ENCODE peak calls at places on chromosomes 6 and 20, in ten cellular contexts. N, I, P, C, S, O, V, F, Y and D are unnamed samples. For H3K4me1 and H3K27me3, the result is how much of the 10 kb centered on the place peaks cover.

GRCh38 chr20:881051-881820 is 34.9 kb downstream of the ANGPT4 start:
- DNase-seq in V (no peak), P (peak), O (no peak), I (no peak), N (no peak), S (no peak), F (no peak), Y (no peak), C (no peak), D (no peak)

GRCh38 chr6:143742070-143742954 is 64.5 kb downstream of the PHACTR2 start:
- DNase-seq in F (no peak), C (no peak), N (no peak), I (no peak), V (no peak), S (no peak), P (no peak), O (no peak), Y (no peak), D (no peak)

GRCh38 chr6:3377536-3378397 is 79.1 kb downstream of the SLC22A23 start:
- DNase-seq in S (no peak), N (no peak), V (no peak), Y (peak), C (no peak), F (no peak), P (no peak), I (no peak), O (no peak), D (no peak)

GRCh38 chr6:127340171-127340570 is 3.2 kb downstream of the ECHDC1 start:
- DNase-seq in P (no peak), C (no peak), O (no peak), F (no peak), I (no peak), S (no peak), V (no peak), N (no peak), Y (no peak), D (no peak)

GRCh38 chr20:19996970-19997369 is 20.2 kb upstream of the NAA20 start:
- DNase-seq in Y (no peak), V (no peak), P (peak), N (no peak), I (no peak), O (no peak), C (no peak), F (no peak), S (no peak), D (no peak)

GRCh38 chr20:50378170-50379000 is 131.8 kb upstream of the PTPN1 start:
- DNase-seq in P (no peak), I (no peak), F (no peak), N (no peak), O (no peak), C (no peak), Y (no peak), S (no peak), V (no peak), D (no peak)

GRCh38 chr6:141866731-141867502 is 265.8 kb upstream of the GJE1 start:
- DNase-seq in C (no peak), O (no peak), I (no peak), N (no peak), Y (no peak), P (peak), V (no peak), S (no peak), F (no peak), D (no peak)

GRCh38 chr6:74715362-74716068 is 490.3 kb downstream of the COL12A1 start:
- DNase-seq in I (no peak), Y (no peak), N (no peak), O (no peak), S (no peak), P (peak), V (no peak), C (no peak), F (no peak), D (no peak)

GRCh38 chr6:163095401-163095800 is 319.1 kb upstream of the QKI start:
- DNase-seq in C (no peak), I (no peak), F (no peak), N (no peak), V (no peak), P (no peak), O (no peak), S (no peak), Y (no peak), D (no peak)

GRCh38 chr20:56796345-56796744 is 167.2 kb downstream of the TFAP2C start:
- DNase-seq in F (no peak), N (no peak), I (no peak), O (no peak), C (no peak), P (no peak), V (no peak), S (no peak), Y (peak), D (no peak)

GRCh38 chr20:6489361-6490154 is 277.9 kb upstream of the BMP2 start:
- DNase-seq in I (no peak), V (no peak), C (no peak), F (no peak), N (no peak), P (peak), Y (no peak), S (no peak), O (no peak), D (no peak)

GRCh38 chr6:7260291-7261029 is 52.5 kb downstream of the SSR1 start:
- DNase-seq in I (no peak), C (no peak), F (no peak), Y (no peak), O (no peak), P (no peak), N (no peak), V (peak), S (no peak), D (no peak)

GRCh38 chr6:163173741-163174140 is 240.8 kb upstream of the QKI start:
- DNase-seq in Y (no peak), O (no peak), S (no peak), N (no peak), V (no peak), F (no peak), I (no peak), P (no peak), C (no peak), D (no peak)

GRCh38 chr20:45032781-45033180 is 66.5 kb downstream of the STK4 start:
- DNase-seq in F (no peak), C (no peak), N (no peak), V (no peak), Y (no peak), O (no peak), S (no peak), I (no peak), P (no peak), D (no peak)
- H3K4me1 ChIP-seq in F (under half), C (under half), N (half or more), V (under half), Y (under half), O (under half), S (under half), I (under half), P (under half), D (under half)

DNA sequence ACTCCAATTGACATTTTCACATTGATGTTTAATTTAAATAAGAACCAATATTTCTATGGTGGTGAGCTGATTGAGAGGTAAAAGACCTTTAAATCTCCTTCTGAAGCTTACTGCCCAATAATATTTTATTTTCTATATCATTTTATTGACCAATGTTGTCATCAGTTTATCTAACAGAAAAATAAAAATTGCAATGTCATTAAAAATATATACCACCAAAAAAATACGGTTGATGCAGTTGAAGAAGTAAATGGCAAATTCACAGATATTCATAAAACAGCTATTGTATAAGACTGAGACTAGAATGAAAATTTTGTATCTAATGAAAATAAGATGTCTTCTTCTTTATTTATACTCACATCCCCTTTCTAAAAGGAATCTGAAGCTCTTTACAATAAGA is 1033.0 kb upstream of the FLRT3 start:
- DNase-seq in I (no peak), P (no peak), F (no peak), Y (no peak), N (no peak), S (no peak), V (no peak), C (no peak), O (no peak), D (no peak)
- H3K4me3 ChIP-seq in I (no peak), P (no peak), F (no peak), Y (no peak), N (no peak), S (no peak), V (no peak), C (no peak), O (no peak), D (no peak)

DNA sequence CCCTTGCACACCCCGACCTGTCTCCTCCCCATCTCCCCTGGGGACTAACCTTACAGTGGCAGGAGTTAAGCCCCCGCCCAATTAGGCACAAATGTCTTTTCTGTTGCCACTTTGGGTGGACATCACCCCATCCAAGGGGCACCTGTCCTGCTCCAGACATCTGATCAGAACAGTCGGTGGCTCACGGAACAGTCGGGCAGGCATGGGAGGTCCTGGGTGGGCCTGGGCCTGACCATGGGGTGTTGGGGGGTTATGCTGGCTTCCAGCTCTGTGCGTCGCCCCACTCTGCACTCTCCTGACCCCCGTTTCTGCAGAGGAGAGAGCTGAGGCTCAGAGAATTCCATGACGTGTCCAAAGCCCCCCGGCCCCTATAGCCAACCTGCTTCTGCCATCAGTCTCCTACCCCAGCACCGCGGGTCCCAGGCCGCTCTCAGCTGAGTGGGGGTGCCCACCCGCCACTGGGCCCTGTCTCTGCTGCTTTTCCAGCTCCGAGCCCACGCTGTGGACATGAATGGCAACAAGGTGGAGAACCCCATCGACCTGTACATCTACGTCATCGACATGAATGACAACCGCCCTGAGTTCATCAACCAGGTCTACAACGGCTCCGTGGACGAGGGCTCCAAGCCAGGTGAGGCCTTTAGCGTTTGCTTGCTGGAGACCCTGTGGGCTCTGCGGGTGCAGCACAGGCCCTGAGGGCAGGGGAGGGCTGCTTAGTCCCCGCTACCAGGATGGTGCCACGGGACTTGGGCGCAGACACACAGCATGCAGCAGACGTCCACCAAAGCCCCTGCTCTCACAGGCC is 213.2 kb downstream of the TAF4 start:
- DNase-seq in Y (no peak), F (no peak), N (no peak), I (no peak), C (no peak), S (no peak), V (peak), O (no peak), P (no peak), D (no peak)
- H3K27me3 ChIP-seq in Y (under half), F (under half), N (under half), I (under half), C (under half), S (under half), V (under half), O (under half), P (under half), D (under half)

GRCh38 chr6:135043364-135043763 is 11.3 kb downstream of the HBS1L start:
- DNase-seq in Y (no peak), O (no peak), C (no peak), F (no peak), I (no peak), N (no peak), P (no peak), S (no peak), V (no peak), D (no peak)
- H3K4me1 ChIP-seq in Y (under half), O (under half), C (under half), F (under half), I (under half), N (under half), P (under half), S (under half), V (under half), D (under half)

GRCh38 chr6:30951907-30952469 is 11.2 kb downstream of the MUCL3 start:
- DNase-seq in N (no peak), C (no peak), I (no peak), Y (no peak), F (no peak), O (no peak), P (no peak), S (no peak), V (no peak), D (no peak)

GRCh38 chr6:30957716-30958115 is 16.9 kb downstream of the MUCL3 start:
- DNase-seq in O (no peak), V (no peak), Y (no peak), C (no peak), N (no peak), S (no peak), I (no peak), F (no peak), P (no peak), D (no peak)

GRCh38 chr6:30955367-30956042 is 14.7 kb downstream of the MUCL3 start:
- DNase-seq in P (peak), S (peak), O (peak), Y (no peak), F (peak), V (peak), C (no peak), N (peak), I (peak), D (peak)

GRCh38 chr6:30954631-30955366 is 14.0 kb downstream of the MUCL3 start:
- DNase-seq in O (no peak), P (no peak), Y (no peak), N (no peak), C (no peak), S (no peak), V (no peak), I (no peak), F (no peak), D (no peak)
- H3K4me3 ChIP-seq in O (peak), P (peak), Y (no peak), N (peak), C (peak), S (peak), V (peak), I (peak), F (no peak), D (peak)

DNA sequence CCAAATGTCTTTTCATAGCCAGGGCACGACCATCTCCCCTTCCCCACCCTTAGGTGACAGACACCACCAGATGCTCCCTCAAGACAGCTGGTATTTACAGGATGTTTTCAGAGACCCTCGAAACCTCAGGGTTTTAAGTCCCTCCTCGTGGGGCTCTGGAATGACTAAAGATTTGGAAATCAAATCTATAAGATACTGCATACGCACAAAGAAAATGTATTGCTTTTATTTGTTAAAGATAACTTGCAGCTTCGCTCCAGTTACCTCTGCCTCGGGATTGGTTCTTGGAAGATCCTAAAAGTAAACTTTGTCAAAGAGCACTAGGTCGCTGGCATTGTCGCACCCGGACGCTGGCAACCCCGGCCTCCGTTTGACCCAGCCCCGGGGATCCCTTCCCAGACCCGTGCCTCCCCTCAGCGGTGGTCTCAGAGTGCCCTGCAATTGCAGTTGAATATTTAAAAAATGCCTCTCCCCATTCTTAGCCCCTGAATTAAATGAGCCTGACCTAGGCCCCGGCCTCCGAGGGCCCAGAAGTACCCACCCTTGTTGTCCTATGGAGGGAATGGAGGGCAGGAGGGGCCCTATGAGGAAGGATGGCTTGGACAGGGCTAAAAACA is 7.1 kb downstream of the PAX1 start:
- DNase-seq in C (no peak), N (no peak), Y (no peak), I (peak), S (no peak), V (no peak), P (no peak), F (no peak), O (no peak), D (no peak)
- H3K27me3 ChIP-seq in C (under half), N (under half), Y (under half), I (half or more), S (under half), V (under half), P (under half), F (half or more), O (under half), D (half or more)

GRCh38 chr6:37558158-37558557 is 58.5 kb upstream of the CCDC167 start:
- DNase-seq in N (no peak), S (no peak), V (no peak), C (no peak), O (no peak), F (no peak), I (no peak), P (no peak), Y (no peak), D (no peak)

GRCh38 chr6:37559501-37559900 is 59.8 kb upstream of the CCDC167 start:
- DNase-seq in C (no peak), F (no peak), I (no peak), V (no peak), S (no peak), O (no peak), Y (no peak), P (no peak), N (no peak), D (no peak)

GRCh38 chr6:37558646-37559045 is 59.0 kb upstream of the CCDC167 start:
- DNase-seq in F (no peak), Y (no peak), N (no peak), V (peak), S (no peak), P (no peak), I (no peak), O (no peak), C (no peak), D (no peak)

GRCh38 chr6:37557645-37558114 is 58.0 kb upstream of the CCDC167 start:
- DNase-seq in N (no peak), O (no peak), C (no peak), I (no peak), F (no peak), S (no peak), P (no peak), V (no peak), Y (no peak), D (peak)

DNA sequence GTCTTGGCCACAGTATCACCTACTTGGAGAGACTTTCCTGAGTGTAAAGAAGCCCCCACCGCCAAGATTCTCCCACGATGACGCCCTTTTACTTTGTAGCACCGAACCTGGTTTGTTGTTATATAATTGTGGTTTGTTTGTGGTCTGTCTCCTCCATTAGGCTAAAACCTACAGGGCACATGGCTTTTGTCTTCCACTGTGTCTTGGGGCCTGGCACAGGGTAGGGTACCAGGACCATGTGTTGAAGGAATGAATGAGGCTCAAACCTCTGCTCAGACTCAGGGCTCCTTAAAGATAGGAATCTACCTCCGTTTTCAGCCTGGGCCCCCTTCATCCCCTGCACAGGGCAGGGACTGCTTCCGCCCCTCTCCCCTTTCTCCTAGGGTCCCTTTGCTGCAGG is 59.4 kb upstream of the CCDC167 start:
- DNase-seq in O (no peak), S (no peak), F (no peak), Y (no peak), P (no peak), C (no peak), I (no peak), V (no peak), N (no peak), D (no peak)
- H3K4me1 ChIP-seq in O (under half), S (under half), F (under half), Y (under half), P (under half), C (under half), I (half or more), V (under half), N (under half), D (under half)

GRCh38 chr6:26268659-26269402 is 96.2 kb upstream of the BTN3A2 start:
- DNase-seq in V (no peak), S (peak), F (no peak), O (no peak), C (no peak), N (no peak), Y (no peak), I (peak), P (peak), D (no peak)
- H3K4me3 ChIP-seq in V (no peak), S (no peak), F (no peak), O (no peak), C (no peak), N (no peak), Y (no peak), I (peak), P (no peak), D (peak)

GRCh38 chr6:159170999-159171712 is 2.0 kb downstream of the FNDC1 start:
- DNase-seq in P (peak), C (no peak), N (no peak), O (no peak), S (no peak), V (peak), Y (no peak), I (peak), F (no peak), D (no peak)

GRCh38 chr6:159169193-159169555 is at the start of gene FNDC1:
- DNase-seq in I (peak), S (peak), C (no peak), V (peak), N (no peak), P (no peak), O (peak), Y (no peak), F (peak), D (peak)

GRCh38 chr6:159168536-159169192 is 536 bp upstream of the FNDC1 start:
- DNase-seq in S (peak), F (peak), I (peak), N (no peak), Y (peak), P (peak), O (no peak), V (peak), C (no peak), D (peak)

GRCh38 chr6:159170333-159170672 is 1.1 kb downstream of the FNDC1 start:
- DNase-seq in F (no peak), C (no peak), P (no peak), Y (no peak), O (no peak), I (no peak), S (no peak), V (no peak), N (no peak), D (no peak)

DNA sequence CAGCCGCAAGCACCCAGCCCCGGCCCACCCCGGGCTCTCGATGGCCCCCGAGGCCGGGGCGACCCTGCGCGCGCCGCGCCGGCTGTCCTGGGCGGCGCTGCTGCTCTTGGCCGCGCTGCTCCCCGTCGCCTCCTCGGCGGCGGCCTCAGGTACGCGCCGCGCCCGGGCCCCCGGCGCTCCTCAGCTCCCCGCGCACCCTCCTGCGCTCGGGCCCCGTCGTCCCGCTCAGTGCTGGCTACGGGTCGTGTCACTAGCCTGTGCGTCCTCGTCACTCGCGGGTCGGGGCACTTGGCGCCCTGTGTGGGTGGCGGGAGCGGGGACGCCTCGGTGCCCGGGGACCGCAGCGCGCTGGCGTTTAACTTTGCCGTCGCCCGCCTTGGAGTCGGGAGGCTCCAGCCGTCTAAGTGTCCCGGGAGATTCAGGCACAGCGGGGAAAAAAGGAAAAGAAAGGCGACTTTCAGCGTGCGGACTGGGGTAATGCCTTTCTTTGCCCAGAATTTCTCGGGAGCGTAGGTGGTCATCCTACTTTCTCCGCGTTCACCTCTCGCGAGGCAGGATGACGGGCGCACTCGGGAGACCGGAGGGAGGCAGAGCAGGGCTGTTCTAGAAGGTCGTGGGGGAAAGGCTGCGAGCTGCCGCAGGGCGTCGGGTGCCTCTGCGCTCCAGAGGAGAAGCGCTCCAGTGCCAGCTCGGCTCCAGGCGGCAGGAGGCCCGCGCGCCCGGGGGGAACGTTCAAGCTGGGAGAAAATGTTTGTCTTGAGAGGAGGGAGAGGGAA is 545 bp downstream of the FNDC1 start:
- DNase-seq in Y (no peak), F (peak), C (no peak), O (no peak), P (peak), I (peak), V (peak), S (peak), N (no peak), D (peak)
- H3K27me3 ChIP-seq in Y (under half), F (half or more), C (under half), O (under half), P (under half), I (half or more), V (under half), S (under half), N (under half), D (half or more)